ENCODE peak calls at places on chromosomes 13 and 19, in six cellular contexts. D, T, H, P, X and N are unnamed samples.
A peak's percentile ranks its signal among the peaks of the same experiment; 100 is the strongest.

GRCh38 chr13:93004919-93005318 is 221.7 kb upstream of the GPC6 start:
- DNase-seq in X (peak; percentile 13), T (no peak), D (no peak), P (no peak), H (no peak), N (no peak)

GRCh38 chr13:75135325-75135825 is 346.6 kb downstream of the TBC1D4 start:
- DNase-seq in D (no peak), H (no peak), P (no peak), T (no peak), X (peak; percentile 93), N (no peak)

GRCh38 chr19:10353793-10354391 is 14.5 kb upstream of the ICAM3 start:
- DNase-seq in H (peak; percentile 28), D (no peak), X (peak; percentile 17), P (no peak), T (peak; percentile 59), N (peak; percentile 32)

GRCh38 chr13:41459754-41460111 is 2.4 kb downstream of the RGCC start:
- DNase-seq in X (no peak), T (no peak), P (no peak), D (no peak), H (no peak), N (no peak)

GRCh38 chr19:2633693-2634075 is 68.8 kb downstream of the GNG7 start:
- DNase-seq in T (no peak), D (no peak), H (no peak), P (no peak), X (no peak), N (no peak)

GRCh38 chr19:14114854-14115253 is 2.7 kb downstream of the PRKACA start:
- DNase-seq in P (no peak), T (peak; percentile 72), D (peak; percentile 60), X (no peak), H (peak; percentile 62), N (no peak)

GRCh38 chr19:49567722-49568454 is 12.5 kb downstream of the NOSIP start:
- DNase-seq in D (no peak), X (no peak), H (no peak), T (no peak), P (no peak), N (no peak)

GRCh38 chr13:41458187-41458938 is 1.0 kb downstream of the RGCC start:
- DNase-seq in H (peak; percentile 31), P (no peak), D (peak; percentile 53), T (peak; percentile 32), X (peak; percentile 46), N (peak; percentile 29)

GRCh38 chr13:57633141-57633949 is 1.8 kb downstream of the PCDH17 start:
- DNase-seq in H (peak; percentile 62), D (peak; percentile 26), P (no peak), T (peak; percentile 76), X (no peak), N (peak; percentile 17)

GRCh38 chr13:79519252-79519651 is 38.3 kb downstream of the NDFIP2 start:
- DNase-seq in T (no peak), X (peak; percentile 46), P (no peak), H (no peak), D (no peak), N (no peak)

GRCh38 chr13:28531195-28531955 is 36.4 kb upstream of the FLT1 start:
- DNase-seq in T (peak; percentile 75), P (no peak), H (peak; percentile 19), D (peak; percentile 27), X (peak; percentile 30), N (peak; percentile 40)

GRCh38 chr19:8566855-8567254 is 10.4 kb downstream of the MYO1F start:
- DNase-seq in T (no peak), D (no peak), X (no peak), P (no peak), H (no peak), N (no peak)

DNA sequence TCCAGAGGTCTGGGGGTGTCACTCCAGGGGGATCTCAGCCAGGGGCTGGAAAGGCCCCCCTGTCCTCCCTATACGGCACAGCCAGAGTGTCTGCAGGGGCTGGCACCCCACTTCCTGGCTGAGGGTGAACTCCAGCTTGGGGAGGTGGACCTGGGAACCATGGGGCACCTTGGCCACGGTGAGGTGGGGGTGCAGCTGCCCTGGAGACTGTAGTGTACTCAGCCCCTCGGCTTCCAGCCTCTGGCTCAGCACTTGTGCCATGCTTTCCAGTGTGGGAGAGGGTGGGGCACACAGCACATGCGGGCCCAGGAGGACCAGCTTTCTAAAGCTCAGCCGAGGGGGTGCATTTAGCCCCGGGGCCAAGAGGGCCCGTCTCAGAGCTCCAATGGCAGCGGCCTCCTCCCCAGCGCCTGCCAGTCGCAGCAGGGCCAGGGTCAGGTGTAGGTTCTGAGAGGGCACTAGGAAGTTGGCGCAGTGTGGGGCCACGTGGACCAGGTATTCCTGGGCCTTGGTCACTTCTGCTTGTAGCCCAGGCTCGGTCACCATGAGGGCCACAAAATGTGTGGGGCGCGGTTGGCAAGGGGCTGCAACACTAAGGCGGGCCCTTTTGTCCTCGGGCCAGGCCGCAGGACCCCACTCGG is 1.4 kb downstream of the LENG9 start:
- DNase-seq in D (peak; percentile 50), X (no peak), P (no peak), T (no peak), H (peak; percentile 72), N (no peak)
- TF ChIP-seq POLR2A in D (no peak), X (no peak), P (no peak), T (no peak), H (no peak), N (no peak)

GRCh38 chr19:40576585-40577451 is at the start of gene SHKBP1:
- DNase-seq in D (peak; percentile 95), P (peak; percentile 88), T (peak; percentile 95), X (peak; percentile 92), H (peak; percentile 95), N (peak; percentile 96)
- H3K4me3 ChIP-seq in D (peak within 1 kb of the TSS; percentile 93), P (peak within 1 kb of the TSS; percentile 85), T (peak within 1 kb of the TSS; percentile 63), X (peak within 1 kb of the TSS; percentile 96), H (peak within 1 kb of the TSS; percentile 80), N (peak within 1 kb of the TSS; percentile 73)

GRCh38 chr19:21835810-21836444 is at the start of gene ZNF43:
- DNase-seq in X (peak; percentile 91), D (peak; percentile 96), T (peak; percentile 97), H (peak; percentile 96), P (peak; percentile 88), N (peak; percentile 94)
- TF ChIP-seq POLR2A in X (peak; percentile 83), D (peak; percentile 36), T (peak; percentile 86), H (peak; percentile 69), P (peak; percentile 55), N (peak; percentile 81)

GRCh38 chr19:17777840-17778620 is 16.9 kb upstream of the B3GNT3 start:
- DNase-seq in D (peak; percentile 79), P (no peak), X (peak; percentile 10), T (no peak), H (peak; percentile 62), N (peak; percentile 24)
- H3K4me3 ChIP-seq in D (peak overlapping the region; percentile 34), P (no peak overlapping the region), X (no peak overlapping the region), T (no peak overlapping the region), H (no peak overlapping the region), N (no peak overlapping the region)

DNA sequence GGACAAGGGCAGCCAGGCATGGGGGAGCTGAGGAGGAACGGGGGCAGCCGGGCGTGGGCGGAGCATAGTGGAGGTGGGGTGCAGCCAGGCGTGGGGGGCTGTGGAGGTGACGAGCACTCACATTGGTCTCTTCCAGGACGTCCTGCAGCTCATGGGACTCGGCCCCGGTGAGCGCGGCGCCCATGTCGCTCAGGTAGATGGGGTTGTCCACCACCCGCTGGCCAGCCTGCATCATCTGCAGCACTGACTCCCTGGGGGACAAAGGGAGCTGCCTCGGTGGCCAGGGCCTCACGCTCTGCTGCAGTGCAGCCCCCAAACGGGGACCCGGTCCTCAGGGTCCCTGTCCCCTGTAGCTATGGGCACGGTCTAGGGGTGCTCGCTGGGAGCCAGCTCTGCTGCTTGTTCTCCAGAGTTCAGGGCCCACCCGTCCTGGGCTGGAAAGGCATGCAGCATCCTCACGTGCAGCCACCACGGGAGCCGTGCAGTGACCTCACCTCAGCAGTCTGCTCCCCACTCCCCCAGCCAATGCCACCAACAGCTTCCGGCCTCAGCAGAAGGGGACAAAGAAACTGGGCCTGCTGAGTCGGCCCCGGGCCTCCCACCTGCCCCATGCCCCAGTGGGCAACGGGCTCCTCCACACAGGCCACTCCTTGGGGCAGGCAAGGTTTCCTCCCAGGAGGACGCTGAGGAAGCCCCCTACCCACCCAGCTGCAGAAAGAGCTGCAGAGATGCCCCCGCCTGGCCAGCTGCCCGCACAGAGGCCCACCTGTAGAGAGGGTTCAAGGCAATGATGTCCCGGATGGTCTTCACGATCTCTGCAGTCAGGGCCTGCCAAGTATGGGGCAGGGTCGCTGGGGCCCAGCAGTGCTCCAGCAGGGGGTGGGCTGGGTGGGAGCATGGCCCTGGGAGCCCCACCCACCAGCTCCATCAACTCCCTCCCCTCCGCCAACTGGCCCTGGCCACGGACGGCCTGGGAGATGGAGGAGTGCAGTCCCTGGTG is 12.1 kb downstream of the LONP1 start:
- DNase-seq in H (no peak), T (no peak), P (no peak), D (no peak), X (no peak), N (no peak)
- TF ChIP-seq POLR2A in H (no peak), T (no peak), P (no peak), D (no peak), X (no peak), N (no peak)

GRCh38 chr19:47239610-47240296 is 8.8 kb upstream of the BBC3 start:
- DNase-seq in D (peak; percentile 58), P (no peak), H (peak; percentile 55), X (peak; percentile 47), T (peak; percentile 63), N (peak; percentile 66)

GRCh38 chr19:47239152-47239551 is 8.2 kb upstream of the BBC3 start:
- DNase-seq in D (no peak), X (no peak), T (no peak), P (no peak), H (no peak), N (no peak)

GRCh38 chr19:47241919-47242644 is 11.1 kb upstream of the BBC3 start:
- DNase-seq in P (no peak), H (no peak), T (no peak), X (no peak), D (no peak), N (no peak)

GRCh38 chr19:47240996-47241918 is 10.3 kb upstream of the BBC3 start:
- DNase-seq in X (peak; percentile 79), P (no peak), T (peak; percentile 76), H (peak; percentile 93), D (peak; percentile 89), N (peak; percentile 72)

GRCh38 chr19:47240561-47240960 is 9.6 kb upstream of the BBC3 start:
- DNase-seq in H (no peak), D (no peak), T (no peak), X (no peak), P (no peak), N (no peak)
- H3K4me3 ChIP-seq in H (no peak overlapping the region), D (no peak overlapping the region), T (no peak overlapping the region), X (no peak overlapping the region), P (no peak overlapping the region), N (no peak overlapping the region)